ENCODE peak calls at places on chromosomes 7 and 10, in ten cellular contexts. B, I, W, N, E, V, F, S, C and L are unnamed samples.

GRCh38 chr10:27223964-27224363 is 16.6 kb downstream of the ACBD5 start:
- DNase-seq in B (no peak), I (peak), W (no peak), N (no peak), E (no peak), V (peak), F (peak), S (no peak), C (no peak), L (peak)

GRCh38 chr7:16594061-16594460 is 51.5 kb downstream of the ANKMY2 start:
- DNase-seq in B (no peak), I (no peak), W (no peak), N (no peak), E (no peak), V (no peak), F (no peak), S (no peak), C (no peak), L (no peak)

GRCh38 chr7:128783143-128783799 is 7.7 kb upstream of the OPN1SW start:
- DNase-seq in B (peak), I (peak), W (no peak), N (peak), E (no peak), V (no peak), F (peak), S (no peak), C (peak), L (peak)

GRCh38 chr7:102821994-102822747 is 73.4 kb downstream of the FAM185A start:
- DNase-seq in B (no peak), I (no peak), W (no peak), N (no peak), E (no peak), V (no peak), F (no peak), S (no peak), C (no peak), L (no peak)

GRCh38 chr7:124072603-124073324 is 39.9 kb upstream of the TMEM229A start:
- DNase-seq in B (no peak), I (no peak), W (no peak), N (no peak), E (no peak), V (no peak), F (no peak), S (no peak), C (no peak), L (no peak)

GRCh38 chr7:88014581-88014980 is 80.5 kb downstream of the ADAM22 start:
- DNase-seq in B (no peak), I (no peak), W (no peak), N (no peak), E (no peak), V (no peak), F (no peak), S (no peak), C (no peak), L (no peak)

GRCh38 chr7:3068568-3068967 is 24.9 kb upstream of the CARD11 start:
- DNase-seq in B (no peak), I (no peak), W (no peak), N (no peak), E (no peak), V (peak), F (peak), S (no peak), C (no peak), L (peak)

GRCh38 chr7:157992511-157993160 is 595.0 kb downstream of the PTPRN2 start:
- DNase-seq in B (no peak), I (no peak), W (no peak), N (no peak), E (no peak), V (no peak), F (no peak), S (no peak), C (no peak), L (no peak)

GRCh38 chr7:41189866-41190265 is 513.0 kb downstream of the INHBA start:
- DNase-seq in B (no peak), I (no peak), W (no peak), N (no peak), E (no peak), V (peak), F (no peak), S (no peak), C (no peak), L (no peak)

GRCh38 chr7:919114-919442 is 35.4 kb downstream of the ADAP1 start:
- DNase-seq in B (no peak), I (no peak), W (no peak), N (no peak), E (no peak), V (no peak), F (no peak), S (no peak), C (no peak), L (no peak)

GRCh38 chr7:133948588-133948987 is 178.6 kb upstream of the LRGUK start:
- DNase-seq in B (no peak), I (no peak), W (no peak), N (no peak), E (no peak), V (no peak), F (no peak), S (no peak), C (no peak), L (no peak)

GRCh38 chr7:100158229-100159098 is at the start of gene TRAPPC14:
- DNase-seq in B (peak), I (peak), W (peak), N (peak), E (peak), V (peak), F (peak), S (peak), C (peak), L (peak)

GRCh38 chr7:44838751-44839150 is 9.1 kb downstream of the H2AZ2 start:
- DNase-seq in B (no peak), I (no peak), W (no peak), N (no peak), E (no peak), V (no peak), F (no peak), S (no peak), C (no peak), L (no peak)

GRCh38 chr7:99639267-99639666 is 22.5 kb downstream of the ZSCAN25 start:
- DNase-seq in B (no peak), I (no peak), W (no peak), N (no peak), E (no peak), V (no peak), F (no peak), S (no peak), C (no peak), L (no peak)

GRCh38 chr7:1391449-1391848 is 67.8 kb downstream of the MICALL2 start:
- DNase-seq in B (no peak), I (no peak), W (no peak), N (no peak), E (no peak), V (no peak), F (no peak), S (no peak), C (no peak), L (no peak)

GRCh38 chr7:155947051-155947450 is 134.8 kb upstream of the SHH start:
- DNase-seq in B (no peak), I (no peak), W (no peak), N (no peak), E (no peak), V (no peak), F (no peak), S (no peak), C (no peak), L (no peak)